ENCODE peak calls at places on chromosomes 2 and 18, in nine cellular contexts. One of them, this sample, is unnamed.

GRCh38 chr2:62407401-62407800 is 98.6 kb downstream of the TMEM17 start:
- DNase-seq in A549: no peak
- DNase-seq in endothelial cell of umbilical vein: no peak
- DNase-seq in right lobe of liver: no peak
- DNase-seq in uterus: no peak
- DNase-seq in H1: no peak
- DNase-seq in stomach: no peak
- DNase-seq in thyroid gland: no peak
- DNase-seq in gastrocnemius medialis: no peak
- DNase-seq in this sample: no peak

GRCh38 chr2:120765911-120766757 is 30.5 kb downstream of the GLI2 start:
- DNase-seq in A549: no peak
- DNase-seq in endothelial cell of umbilical vein: peak; percentile 28
- DNase-seq in right lobe of liver: peak; percentile 38
- DNase-seq in uterus: peak; percentile 92
- DNase-seq in H1: no peak
- DNase-seq in stomach: peak; percentile 51
- DNase-seq in thyroid gland: peak; percentile 27
- DNase-seq in gastrocnemius medialis: peak; percentile 29
- DNase-seq in this sample: peak; percentile 67

GRCh38 chr2:240857039-240858008 is 11.3 kb upstream of the AGXT start:
- DNase-seq in A549: no peak
- DNase-seq in endothelial cell of umbilical vein: no peak
- DNase-seq in right lobe of liver: peak; percentile 90
- DNase-seq in uterus: no peak
- DNase-seq in H1: no peak
- DNase-seq in stomach: peak; percentile 63
- DNase-seq in thyroid gland: no peak
- DNase-seq in gastrocnemius medialis: no peak
- DNase-seq in this sample: peak; percentile 54

GRCh38 chr2:112198780-112199179 is 56.1 kb downstream of the ZC3H8 start:
- DNase-seq in A549: no peak
- DNase-seq in endothelial cell of umbilical vein: peak; percentile 77
- DNase-seq in right lobe of liver: no peak
- DNase-seq in uterus: no peak
- DNase-seq in H1: no peak
- DNase-seq in stomach: no peak
- DNase-seq in thyroid gland: no peak
- DNase-seq in gastrocnemius medialis: no peak
- DNase-seq in this sample: no peak

GRCh38 chr2:66030553-66030952 is 404.4 kb upstream of the MEIS1 start:
- DNase-seq in A549: no peak
- DNase-seq in endothelial cell of umbilical vein: no peak
- DNase-seq in right lobe of liver: no peak
- DNase-seq in uterus: no peak
- DNase-seq in H1: no peak
- DNase-seq in stomach: no peak
- DNase-seq in thyroid gland: no peak
- DNase-seq in gastrocnemius medialis: no peak
- DNase-seq in this sample: no peak

GRCh38 chr18:79583984-79584401 is 95.6 kb upstream of the CTDP1 start:
- DNase-seq in A549: no peak
- DNase-seq in endothelial cell of umbilical vein: no peak
- DNase-seq in right lobe of liver: peak; percentile 19
- DNase-seq in uterus: peak; percentile 10
- DNase-seq in H1: no peak
- DNase-seq in stomach: no peak
- DNase-seq in thyroid gland: no peak
- DNase-seq in gastrocnemius medialis: no peak
- DNase-seq in this sample: peak; percentile 6

GRCh38 chr2:953408-953807 is 2.8 kb downstream of the SNTG2 start:
- DNase-seq in A549: no peak
- DNase-seq in endothelial cell of umbilical vein: no peak
- DNase-seq in right lobe of liver: no peak
- DNase-seq in uterus: no peak
- DNase-seq in H1: no peak
- DNase-seq in stomach: no peak
- DNase-seq in thyroid gland: no peak
- DNase-seq in gastrocnemius medialis: no peak
- DNase-seq in this sample: no peak

GRCh38 chr2:33931164-33931563 is 332.1 kb upstream of the FAM98A start:
- DNase-seq in A549: no peak
- DNase-seq in endothelial cell of umbilical vein: no peak
- DNase-seq in right lobe of liver: no peak
- DNase-seq in uterus: no peak
- DNase-seq in H1: no peak
- DNase-seq in stomach: no peak
- DNase-seq in thyroid gland: no peak
- DNase-seq in gastrocnemius medialis: no peak
- DNase-seq in this sample: no peak

GRCh38 chr2:236109473-236109872 is 58.7 kb downstream of the GBX2 start:
- DNase-seq in A549: no peak
- DNase-seq in endothelial cell of umbilical vein: no peak
- DNase-seq in right lobe of liver: no peak
- DNase-seq in uterus: no peak
- DNase-seq in H1: no peak
- DNase-seq in stomach: no peak
- DNase-seq in thyroid gland: no peak
- DNase-seq in gastrocnemius medialis: no peak
- DNase-seq in this sample: no peak

GRCh38 chr2:94861308-94862152 is 9.7 kb upstream of the TEKT4 start:
- DNase-seq in A549: no peak
- DNase-seq in endothelial cell of umbilical vein: no peak
- DNase-seq in right lobe of liver: no peak
- DNase-seq in uterus: peak; percentile 5
- DNase-seq in H1: peak; percentile 73
- DNase-seq in stomach: no peak
- DNase-seq in thyroid gland: peak; percentile 50
- DNase-seq in gastrocnemius medialis: no peak
- DNase-seq in this sample: no peak

GRCh38 chr18:34999734-35000397 is 41.3 kb upstream of the MAPRE2 start:
- DNase-seq in A549: no peak
- DNase-seq in endothelial cell of umbilical vein: no peak
- DNase-seq in right lobe of liver: no peak
- DNase-seq in uterus: no peak
- DNase-seq in H1: no peak
- DNase-seq in stomach: no peak
- DNase-seq in thyroid gland: no peak
- DNase-seq in gastrocnemius medialis: no peak
- DNase-seq in this sample: no peak

GRCh38 chr18:26928669-26929313 is 63.3 kb upstream of the AQP4 start:
- DNase-seq in A549: no peak
- DNase-seq in endothelial cell of umbilical vein: no peak
- DNase-seq in right lobe of liver: no peak
- DNase-seq in uterus: no peak
- DNase-seq in H1: no peak
- DNase-seq in stomach: peak; percentile 35
- DNase-seq in thyroid gland: peak; percentile 66
- DNase-seq in gastrocnemius medialis: no peak
- DNase-seq in this sample: no peak

GRCh38 chr2:55616509-55617159 is 788 bp downstream of the PPP4R3B start:
- DNase-seq in A549: peak; percentile 53
- DNase-seq in endothelial cell of umbilical vein: peak; percentile 71
- DNase-seq in right lobe of liver: no peak
- DNase-seq in uterus: no peak
- DNase-seq in H1: no peak
- DNase-seq in stomach: no peak
- DNase-seq in thyroid gland: peak; percentile 35
- DNase-seq in gastrocnemius medialis: peak; percentile 45
- DNase-seq in this sample: peak; percentile 37
- TF ChIP-seq POLR2A in A549: no peak
- TF ChIP-seq POLR2A in endothelial cell of umbilical vein: peak; percentile 3
- TF ChIP-seq POLR2A in right lobe of liver: no peak
- TF ChIP-seq POLR2A in uterus: no peak
- TF ChIP-seq POLR2A in H1: peak; percentile 18
- TF ChIP-seq POLR2A in stomach: no peak
- TF ChIP-seq POLR2A in thyroid gland: no peak
- TF ChIP-seq POLR2A in gastrocnemius medialis: no peak
- TF ChIP-seq POLR2A in this sample: peak; percentile 3

GRCh38 chr2:98148968-98149697 is 62.2 kb downstream of the VWA3B start:
- DNase-seq in A549: no peak
- DNase-seq in endothelial cell of umbilical vein: peak; percentile 83
- DNase-seq in right lobe of liver: no peak
- DNase-seq in uterus: no peak
- DNase-seq in H1: no peak
- DNase-seq in stomach: no peak
- DNase-seq in thyroid gland: no peak
- DNase-seq in gastrocnemius medialis: no peak
- DNase-seq in this sample: no peak
- H3K4me3 ChIP-seq in A549: no peak overlapping the region
- H3K4me3 ChIP-seq in endothelial cell of umbilical vein: peak overlapping the region; percentile 2
- H3K4me3 ChIP-seq in right lobe of liver: no peak overlapping the region
- H3K4me3 ChIP-seq in uterus: no peak overlapping the region
- H3K4me3 ChIP-seq in H1: no peak overlapping the region
- H3K4me3 ChIP-seq in stomach: peak overlapping the region; percentile 11
- H3K4me3 ChIP-seq in thyroid gland: no peak overlapping the region
- H3K4me3 ChIP-seq in gastrocnemius medialis: no peak overlapping the region
- H3K4me3 ChIP-seq in this sample: no peak overlapping the region

GRCh38 chr2:233119806-233120205 is 59.7 kb downstream of the INPP5D start:
- DNase-seq in A549: no peak
- DNase-seq in endothelial cell of umbilical vein: no peak
- DNase-seq in right lobe of liver: no peak
- DNase-seq in uterus: no peak
- DNase-seq in H1: no peak
- DNase-seq in stomach: no peak
- DNase-seq in thyroid gland: no peak
- DNase-seq in gastrocnemius medialis: no peak
- DNase-seq in this sample: no peak
- TF ChIP-seq POLR2A in A549: no peak
- TF ChIP-seq POLR2A in endothelial cell of umbilical vein: no peak
- TF ChIP-seq POLR2A in right lobe of liver: no peak
- TF ChIP-seq POLR2A in uterus: no peak
- TF ChIP-seq POLR2A in H1: no peak
- TF ChIP-seq POLR2A in stomach: no peak
- TF ChIP-seq POLR2A in thyroid gland: no peak
- TF ChIP-seq POLR2A in gastrocnemius medialis: no peak
- TF ChIP-seq POLR2A in this sample: no peak

GRCh38 chr2:149005471-149006077 is 32.9 kb upstream of the LYPD6B start:
- DNase-seq in A549: no peak
- DNase-seq in endothelial cell of umbilical vein: no peak
- DNase-seq in right lobe of liver: no peak
- DNase-seq in uterus: no peak
- DNase-seq in H1: no peak
- DNase-seq in stomach: no peak
- DNase-seq in thyroid gland: no peak
- DNase-seq in gastrocnemius medialis: no peak
- DNase-seq in this sample: no peak

GRCh38 chr2:149002378-149002890 is 36.1 kb upstream of the LYPD6B start:
- DNase-seq in A549: no peak
- DNase-seq in endothelial cell of umbilical vein: no peak
- DNase-seq in right lobe of liver: no peak
- DNase-seq in uterus: peak; percentile 36
- DNase-seq in H1: no peak
- DNase-seq in stomach: no peak
- DNase-seq in thyroid gland: no peak
- DNase-seq in gastrocnemius medialis: no peak
- DNase-seq in this sample: no peak

GRCh38 chr2:149001496-149001895 is 37.0 kb upstream of the LYPD6B start:
- DNase-seq in A549: no peak
- DNase-seq in endothelial cell of umbilical vein: no peak
- DNase-seq in right lobe of liver: no peak
- DNase-seq in uterus: no peak
- DNase-seq in H1: no peak
- DNase-seq in stomach: no peak
- DNase-seq in thyroid gland: no peak
- DNase-seq in gastrocnemius medialis: no peak
- DNase-seq in this sample: no peak

GRCh38 chr2:149004836-149005235 is 33.7 kb upstream of the LYPD6B start:
- DNase-seq in A549: no peak
- DNase-seq in endothelial cell of umbilical vein: no peak
- DNase-seq in right lobe of liver: no peak
- DNase-seq in uterus: no peak
- DNase-seq in H1: no peak
- DNase-seq in stomach: no peak
- DNase-seq in thyroid gland: no peak
- DNase-seq in gastrocnemius medialis: no peak
- DNase-seq in this sample: no peak

GRCh38 chr2:149002891-149003740 is 35.4 kb upstream of the LYPD6B start:
- DNase-seq in A549: no peak
- DNase-seq in endothelial cell of umbilical vein: no peak
- DNase-seq in right lobe of liver: no peak
- DNase-seq in uterus: peak; percentile 68
- DNase-seq in H1: no peak
- DNase-seq in stomach: no peak
- DNase-seq in thyroid gland: no peak
- DNase-seq in gastrocnemius medialis: no peak
- DNase-seq in this sample: no peak
- H3K4me3 ChIP-seq in A549: no peak overlapping the region
- H3K4me3 ChIP-seq in endothelial cell of umbilical vein: no peak overlapping the region
- H3K4me3 ChIP-seq in right lobe of liver: no peak overlapping the region
- H3K4me3 ChIP-seq in uterus: no peak overlapping the region
- H3K4me3 ChIP-seq in H1: no peak overlapping the region
- H3K4me3 ChIP-seq in stomach: no peak overlapping the region
- H3K4me3 ChIP-seq in thyroid gland: no peak overlapping the region
- H3K4me3 ChIP-seq in gastrocnemius medialis: no peak overlapping the region
- H3K4me3 ChIP-seq in this sample: no peak overlapping the region